ENCODE peak calls at places on chromosomes 6 and 20, in ten cellular contexts. One of them, this sample, is unnamed.
A peak's percentile ranks its signal among the peaks of the same experiment; 100 is the strongest.

GRCh38 chr6:44217332-44218143 is 812 bp downstream of the MYMX start:
- DNase-seq in NCI-H187 treated with DMSO at 0.1 percent for 48 hours: no peak
- DNase-seq in left colon: peak; percentile 32
- DNase-seq in activated gamma-delta T cell treated with anti-CD3 and anti-CD28 coated beads, Interleukin-2, amount 50 U/mL, for 16 hours: no peak
- DNase-seq in SW 1271: no peak
- DNase-seq in ELR: no peak
- DNase-seq in GM13977: peak; percentile 11
- DNase-seq in NCI-H446 treated with DMSO at 0.1 percent for 48 hours: peak; percentile 89
- DNase-seq in NCI-H1436 treated with DMSO at 0.1 percent for 48 hours: no peak
- DNase-seq in SHP77: no peak
- DNase-seq in this sample: no peak

GRCh38 chr20:62052336-62052841 is 13.3 kb downstream of the TAF4 start:
- DNase-seq in activated gamma-delta T cell treated with anti-CD3 and anti-CD28 coated beads, Interleukin-2, amount 50 U/mL, for 16 hours: no peak
- DNase-seq in NCI-H446 treated with DMSO at 0.1 percent for 48 hours: no peak
- DNase-seq in ELR: no peak
- DNase-seq in SW 1271: no peak
- DNase-seq in left colon: no peak
- DNase-seq in NCI-H1436 treated with DMSO at 0.1 percent for 48 hours: no peak
- DNase-seq in NCI-H187 treated with DMSO at 0.1 percent for 48 hours: no peak
- DNase-seq in GM13977: no peak
- DNase-seq in SHP77: no peak
- DNase-seq in this sample: no peak

GRCh38 chr20:57650756-57651483 is 30.7 kb upstream of the ZBP1 start:
- DNase-seq in activated gamma-delta T cell treated with anti-CD3 and anti-CD28 coated beads, Interleukin-2, amount 50 U/mL, for 16 hours: no peak
- DNase-seq in ELR: no peak
- DNase-seq in NCI-H1436 treated with DMSO at 0.1 percent for 48 hours: no peak
- DNase-seq in SHP77: peak; percentile 25
- DNase-seq in SW 1271: no peak
- DNase-seq in NCI-H446 treated with DMSO at 0.1 percent for 48 hours: no peak
- DNase-seq in GM13977: no peak
- DNase-seq in left colon: no peak
- DNase-seq in NCI-H187 treated with DMSO at 0.1 percent for 48 hours: no peak
- DNase-seq in this sample: no peak

GRCh38 chr6:111478749-111479148 is 4.3 kb downstream of the REV3L start:
- DNase-seq in ELR: peak; percentile 81
- DNase-seq in NCI-H446 treated with DMSO at 0.1 percent for 48 hours: peak; percentile 38
- DNase-seq in NCI-H187 treated with DMSO at 0.1 percent for 48 hours: peak; percentile 43
- DNase-seq in NCI-H1436 treated with DMSO at 0.1 percent for 48 hours: no peak
- DNase-seq in SHP77: no peak
- DNase-seq in activated gamma-delta T cell treated with anti-CD3 and anti-CD28 coated beads, Interleukin-2, amount 50 U/mL, for 16 hours: no peak
- DNase-seq in GM13977: peak; percentile 53
- DNase-seq in SW 1271: peak; percentile 6
- DNase-seq in left colon: no peak
- DNase-seq in this sample: no peak

GRCh38 chr6:13769655-13770053 is 44.7 kb downstream of the MCUR1 start:
- DNase-seq in NCI-H446 treated with DMSO at 0.1 percent for 48 hours: no peak
- DNase-seq in SHP77: no peak
- DNase-seq in activated gamma-delta T cell treated with anti-CD3 and anti-CD28 coated beads, Interleukin-2, amount 50 U/mL, for 16 hours: no peak
- DNase-seq in ELR: no peak
- DNase-seq in left colon: no peak
- DNase-seq in NCI-H187 treated with DMSO at 0.1 percent for 48 hours: no peak
- DNase-seq in GM13977: no peak
- DNase-seq in NCI-H1436 treated with DMSO at 0.1 percent for 48 hours: no peak
- DNase-seq in SW 1271: no peak
- DNase-seq in this sample: no peak

GRCh38 chr6:76217606-76218005 is 145.1 kb upstream of the IMPG1 start:
- DNase-seq in ELR: no peak
- DNase-seq in NCI-H187 treated with DMSO at 0.1 percent for 48 hours: no peak
- DNase-seq in SW 1271: no peak
- DNase-seq in NCI-H446 treated with DMSO at 0.1 percent for 48 hours: no peak
- DNase-seq in activated gamma-delta T cell treated with anti-CD3 and anti-CD28 coated beads, Interleukin-2, amount 50 U/mL, for 16 hours: no peak
- DNase-seq in SHP77: no peak
- DNase-seq in GM13977: no peak
- DNase-seq in NCI-H1436 treated with DMSO at 0.1 percent for 48 hours: no peak
- DNase-seq in left colon: no peak
- DNase-seq in this sample: no peak

GRCh38 chr20:49858076-49858565 is 45.5 kb downstream of the SLC9A8 start:
- DNase-seq in activated gamma-delta T cell treated with anti-CD3 and anti-CD28 coated beads, Interleukin-2, amount 50 U/mL, for 16 hours: no peak
- DNase-seq in ELR: no peak
- DNase-seq in SHP77: no peak
- DNase-seq in SW 1271: no peak
- DNase-seq in NCI-H446 treated with DMSO at 0.1 percent for 48 hours: no peak
- DNase-seq in NCI-H1436 treated with DMSO at 0.1 percent for 48 hours: no peak
- DNase-seq in GM13977: no peak
- DNase-seq in left colon: no peak
- DNase-seq in NCI-H187 treated with DMSO at 0.1 percent for 48 hours: no peak
- DNase-seq in this sample: no peak

GRCh38 chr20:62508641-62509051 is 32.9 kb upstream of the GATA5 start:
- DNase-seq in NCI-H1436 treated with DMSO at 0.1 percent for 48 hours: no peak
- DNase-seq in SHP77: no peak
- DNase-seq in NCI-H187 treated with DMSO at 0.1 percent for 48 hours: no peak
- DNase-seq in activated gamma-delta T cell treated with anti-CD3 and anti-CD28 coated beads, Interleukin-2, amount 50 U/mL, for 16 hours: no peak
- DNase-seq in GM13977: no peak
- DNase-seq in SW 1271: no peak
- DNase-seq in ELR: peak; percentile 13
- DNase-seq in left colon: no peak
- DNase-seq in NCI-H446 treated with DMSO at 0.1 percent for 48 hours: no peak
- DNase-seq in this sample: no peak

GRCh38 chr20:4508773-4509172 is 212.9 kb upstream of the PRND start:
- DNase-seq in NCI-H446 treated with DMSO at 0.1 percent for 48 hours: no peak
- DNase-seq in SHP77: no peak
- DNase-seq in NCI-H187 treated with DMSO at 0.1 percent for 48 hours: no peak
- DNase-seq in NCI-H1436 treated with DMSO at 0.1 percent for 48 hours: no peak
- DNase-seq in activated gamma-delta T cell treated with anti-CD3 and anti-CD28 coated beads, Interleukin-2, amount 50 U/mL, for 16 hours: no peak
- DNase-seq in left colon: no peak
- DNase-seq in GM13977: no peak
- DNase-seq in ELR: peak; percentile 42
- DNase-seq in SW 1271: no peak
- DNase-seq in this sample: no peak

GRCh38 chr6:29419516-29419915 is 4.8 kb downstream of the OR12D1 start:
- DNase-seq in left colon: no peak
- DNase-seq in NCI-H187 treated with DMSO at 0.1 percent for 48 hours: no peak
- DNase-seq in activated gamma-delta T cell treated with anti-CD3 and anti-CD28 coated beads, Interleukin-2, amount 50 U/mL, for 16 hours: no peak
- DNase-seq in SW 1271: no peak
- DNase-seq in NCI-H1436 treated with DMSO at 0.1 percent for 48 hours: no peak
- DNase-seq in NCI-H446 treated with DMSO at 0.1 percent for 48 hours: no peak
- DNase-seq in ELR: peak; percentile 47
- DNase-seq in GM13977: no peak
- DNase-seq in SHP77: no peak
- DNase-seq in this sample: no peak

GRCh38 chr20:43448748-43449535 is 8.8 kb upstream of the SRSF6 start:
- DNase-seq in SW 1271: no peak
- DNase-seq in NCI-H187 treated with DMSO at 0.1 percent for 48 hours: no peak
- DNase-seq in left colon: peak; percentile 39
- DNase-seq in NCI-H1436 treated with DMSO at 0.1 percent for 48 hours: no peak
- DNase-seq in ELR: peak; percentile 66
- DNase-seq in GM13977: peak; percentile 68
- DNase-seq in SHP77: peak; percentile 16
- DNase-seq in NCI-H446 treated with DMSO at 0.1 percent for 48 hours: no peak
- DNase-seq in activated gamma-delta T cell treated with anti-CD3 and anti-CD28 coated beads, Interleukin-2, amount 50 U/mL, for 16 hours: peak; percentile 26
- DNase-seq in this sample: no peak

GRCh38 chr6:65937982-65938381 is 231.0 kb upstream of the EYS start:
- DNase-seq in ELR: no peak
- DNase-seq in GM13977: no peak
- DNase-seq in SW 1271: no peak
- DNase-seq in activated gamma-delta T cell treated with anti-CD3 and anti-CD28 coated beads, Interleukin-2, amount 50 U/mL, for 16 hours: no peak
- DNase-seq in SHP77: no peak
- DNase-seq in NCI-H187 treated with DMSO at 0.1 percent for 48 hours: no peak
- DNase-seq in NCI-H1436 treated with DMSO at 0.1 percent for 48 hours: no peak
- DNase-seq in NCI-H446 treated with DMSO at 0.1 percent for 48 hours: no peak
- DNase-seq in left colon: no peak
- DNase-seq in this sample: no peak

GRCh38 chr6:30156262-30156599 is 4.8 kb downstream of the TRIM10 start:
- DNase-seq in left colon: peak; percentile 81
- DNase-seq in GM13977: no peak
- DNase-seq in NCI-H1436 treated with DMSO at 0.1 percent for 48 hours: no peak
- DNase-seq in NCI-H446 treated with DMSO at 0.1 percent for 48 hours: no peak
- DNase-seq in ELR: peak; percentile 55
- DNase-seq in SW 1271: no peak
- DNase-seq in NCI-H187 treated with DMSO at 0.1 percent for 48 hours: no peak
- DNase-seq in activated gamma-delta T cell treated with anti-CD3 and anti-CD28 coated beads, Interleukin-2, amount 50 U/mL, for 16 hours: no peak
- DNase-seq in SHP77: no peak
- DNase-seq in this sample: no peak

GRCh38 chr6:16322666-16323312 is 84.4 kb downstream of the GMPR start:
- DNase-seq in SHP77: peak; percentile 73
- DNase-seq in activated gamma-delta T cell treated with anti-CD3 and anti-CD28 coated beads, Interleukin-2, amount 50 U/mL, for 16 hours: peak; percentile 60
- DNase-seq in left colon: peak; percentile 60
- DNase-seq in SW 1271: no peak
- DNase-seq in GM13977: peak; percentile 80
- DNase-seq in NCI-H1436 treated with DMSO at 0.1 percent for 48 hours: peak; percentile 60
- DNase-seq in NCI-H446 treated with DMSO at 0.1 percent for 48 hours: peak; percentile 64
- DNase-seq in NCI-H187 treated with DMSO at 0.1 percent for 48 hours: peak; percentile 23
- DNase-seq in ELR: peak; percentile 92
- DNase-seq in this sample: peak; percentile 54

GRCh38 chr6:28371706-28372451 is 22.1 kb downstream of the ZKSCAN3 start:
- DNase-seq in SHP77: no peak
- DNase-seq in NCI-H187 treated with DMSO at 0.1 percent for 48 hours: no peak
- DNase-seq in activated gamma-delta T cell treated with anti-CD3 and anti-CD28 coated beads, Interleukin-2, amount 50 U/mL, for 16 hours: no peak
- DNase-seq in NCI-H446 treated with DMSO at 0.1 percent for 48 hours: no peak
- DNase-seq in GM13977: peak; percentile 48
- DNase-seq in ELR: no peak
- DNase-seq in NCI-H1436 treated with DMSO at 0.1 percent for 48 hours: no peak
- DNase-seq in SW 1271: no peak
- DNase-seq in left colon: no peak
- DNase-seq in this sample: no peak

GRCh38 chr6:148758492-148758891 is 11.7 kb downstream of the UST start:
- DNase-seq in left colon: peak; percentile 18
- DNase-seq in GM13977: peak; percentile 53
- DNase-seq in SHP77: no peak
- DNase-seq in SW 1271: no peak
- DNase-seq in NCI-H187 treated with DMSO at 0.1 percent for 48 hours: no peak
- DNase-seq in ELR: no peak
- DNase-seq in NCI-H446 treated with DMSO at 0.1 percent for 48 hours: no peak
- DNase-seq in activated gamma-delta T cell treated with anti-CD3 and anti-CD28 coated beads, Interleukin-2, amount 50 U/mL, for 16 hours: no peak
- DNase-seq in NCI-H1436 treated with DMSO at 0.1 percent for 48 hours: no peak
- DNase-seq in this sample: no peak

GRCh38 chr20:63232235-63233060 is 3.3 kb upstream of the BIRC7 start:
- DNase-seq in left colon: no peak
- DNase-seq in NCI-H446 treated with DMSO at 0.1 percent for 48 hours: no peak
- DNase-seq in ELR: peak; percentile 97
- DNase-seq in NCI-H187 treated with DMSO at 0.1 percent for 48 hours: no peak
- DNase-seq in SW 1271: no peak
- DNase-seq in SHP77: no peak
- DNase-seq in activated gamma-delta T cell treated with anti-CD3 and anti-CD28 coated beads, Interleukin-2, amount 50 U/mL, for 16 hours: no peak
- DNase-seq in GM13977: no peak
- DNase-seq in NCI-H1436 treated with DMSO at 0.1 percent for 48 hours: no peak
- DNase-seq in this sample: no peak

GRCh38 chr20:18857640-18858039 is 44.1 kb downstream of the SCP2D1 start:
- DNase-seq in SW 1271: no peak
- DNase-seq in NCI-H446 treated with DMSO at 0.1 percent for 48 hours: no peak
- DNase-seq in ELR: peak; percentile 30
- DNase-seq in NCI-H1436 treated with DMSO at 0.1 percent for 48 hours: no peak
- DNase-seq in left colon: no peak
- DNase-seq in NCI-H187 treated with DMSO at 0.1 percent for 48 hours: no peak
- DNase-seq in GM13977: no peak
- DNase-seq in activated gamma-delta T cell treated with anti-CD3 and anti-CD28 coated beads, Interleukin-2, amount 50 U/mL, for 16 hours: no peak
- DNase-seq in SHP77: no peak
- DNase-seq in this sample: no peak